ENCODE peak calls at places on chromosomes 7 and 10, in eight cellular contexts. Q is upper lobe of right lung; Z is adipocyte; A is BE2C; I is mesenchymal stem cell; K is testis; V is CD8-positive, alpha-beta T cell; M is naive thymus-derived CD4-positive, alpha-beta T cell. Y is an unnamed sample. For H3K36me3, the result is how much of the 10 kb centered on the place peaks cover.

GRCh38 chr7:17298840-17299476 is 506 bp downstream of the AHR start:
- DNase-seq in Q (peak), Z (peak), A (peak), I (peak), K (peak), V (peak), M (peak), Y (peak)

GRCh38 chr10:110226926-110227641 is 19.7 kb downstream of the MXI1 start:
- DNase-seq in Q (peak), Z (peak), A (peak), I (peak), K (peak), V (peak), M (peak), Y (peak)

GRCh38 chr10:45438457-45439090 is 64.6 kb downstream of the ALOX5 start:
- DNase-seq in Q (peak), Z (no peak), A (no peak), I (no peak), K (no peak), V (no peak), M (peak), Y (no peak)

GRCh38 chr10:118721005-118721876 is 33.5 kb downstream of the CACUL1 start:
- DNase-seq in Q (no peak), Z (peak), A (peak), I (peak), K (peak), V (peak), M (peak), Y (no peak)

GRCh38 chr7:73737491-73738219 is 947 bp downstream of the ABHD11 start:
- DNase-seq in Q (no peak), Z (no peak), A (no peak), I (no peak), K (no peak), V (no peak), M (no peak), Y (no peak)

GRCh38 chr7:133590795-133591194 is 337.9 kb downstream of the EXOC4 start:
- DNase-seq in Q (no peak), Z (no peak), A (no peak), I (no peak), K (no peak), V (no peak), M (no peak), Y (no peak)

GRCh38 chr10:26508016-26508415 is 69.9 kb downstream of the APBB1IP start:
- DNase-seq in Q (no peak), Z (no peak), A (no peak), I (no peak), K (no peak), V (no peak), M (no peak), Y (no peak)

GRCh38 chr7:12884856-12885440 is 197.5 kb downstream of the ARL4A start:
- DNase-seq in Q (no peak), Z (peak), A (no peak), I (peak), K (no peak), V (no peak), M (no peak), Y (no peak)

GRCh38 chr10:86684305-86684704 is 16.0 kb downstream of the LDB3 start:
- DNase-seq in Q (no peak), Z (peak), A (peak), I (peak), K (peak), V (no peak), M (no peak), Y (no peak)

GRCh38 chr7:116552616-116553015 is 27.8 kb downstream of the CAV1 start:
- DNase-seq in Q (no peak), Z (no peak), A (no peak), I (peak), K (no peak), V (no peak), M (no peak), Y (no peak)
- H3K36me3 ChIP-seq in Q (under half), Z (half or more), A (under half), I (under half), K (under half), V (under half), M (under half), Y (under half)

GRCh38 chr10:33314788-33315561 is 19.5 kb downstream of the NRP1 start:
- DNase-seq in Q (no peak), Z (no peak), A (no peak), I (peak), K (no peak), V (no peak), M (no peak), Y (no peak)

GRCh38 chr10:33309410-33309809 is 25.1 kb downstream of the NRP1 start:
- DNase-seq in Q (no peak), Z (no peak), A (no peak), I (no peak), K (no peak), V (no peak), M (no peak), Y (no peak)

GRCh38 chr10:33310853-33311252 is 23.6 kb downstream of the NRP1 start:
- DNase-seq in Q (no peak), Z (no peak), A (no peak), I (no peak), K (no peak), V (no peak), M (no peak), Y (no peak)

GRCh38 chr10:33307835-33308234 is 26.6 kb downstream of the NRP1 start:
- DNase-seq in Q (no peak), Z (no peak), A (no peak), I (no peak), K (no peak), V (no peak), M (no peak), Y (no peak)

DNA sequence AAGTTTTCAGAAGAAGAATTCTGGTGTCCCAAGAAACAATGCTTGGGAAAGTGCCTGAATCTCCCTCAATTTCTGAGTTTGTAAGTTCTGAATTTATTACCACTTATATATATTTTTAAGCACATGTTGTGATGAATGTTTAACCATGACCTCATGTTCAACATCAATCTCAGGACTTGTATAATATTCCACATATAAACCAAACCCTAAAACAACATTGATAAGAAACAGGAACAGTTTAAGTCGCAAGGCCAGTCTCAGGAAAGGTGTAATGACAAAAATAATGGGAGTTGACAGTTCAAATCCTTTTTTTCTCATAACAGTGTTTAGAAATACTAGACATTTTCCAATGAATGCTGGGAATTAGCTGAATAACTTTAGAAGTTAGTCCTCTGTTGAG is 22.8 kb downstream of the NRP1 start:
- DNase-seq in Q (no peak), Z (no peak), A (no peak), I (no peak), K (no peak), V (no peak), M (no peak), Y (no peak)
- H3K36me3 ChIP-seq in Q (under half), Z (under half), A (under half), I (under half), K (under half), V (under half), M (under half), Y (under half)

GRCh38 chr10:100245484-100246220 is 16.3 kb upstream of the CHUK start:
- DNase-seq in Q (no peak), Z (peak), A (no peak), I (no peak), K (no peak), V (no peak), M (no peak), Y (no peak)
- H3K36me3 ChIP-seq in Q (half or more), Z (half or more), A (under half), I (under half), K (under half), V (half or more), M (under half), Y (under half)

DNA sequence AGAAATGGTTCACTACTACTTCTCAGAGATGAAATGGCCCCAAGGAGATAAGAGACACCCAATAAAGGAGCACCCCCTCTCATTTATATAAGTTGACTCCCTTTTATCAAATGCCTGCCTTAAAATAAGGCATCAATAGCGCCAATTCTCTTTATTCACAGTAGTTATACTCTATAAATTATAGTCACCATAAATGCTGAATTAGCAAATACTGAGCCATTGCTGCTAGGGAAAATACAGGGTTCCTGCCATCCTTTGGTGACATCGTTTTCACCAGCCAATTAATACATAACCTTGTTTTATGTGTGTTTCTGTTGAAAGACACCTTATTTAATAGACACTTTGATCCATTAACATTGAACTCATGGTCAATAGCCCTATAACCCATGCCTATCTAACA is 28.6 kb downstream of the DCLRE1C start:
- DNase-seq in Q (no peak), Z (no peak), A (no peak), I (no peak), K (no peak), V (no peak), M (no peak), Y (no peak)
- H3K36me3 ChIP-seq in Q (half or more), Z (half or more), A (under half), I (half or more), K (under half), V (under half), M (under half), Y (under half)

GRCh38 chr10:122086416-122087240 is 97.7 kb downstream of the TACC2 start:
- DNase-seq in Q (no peak), Z (no peak), A (no peak), I (no peak), K (no peak), V (no peak), M (no peak), Y (no peak)
- H3K36me3 ChIP-seq in Q (under half), Z (under half), A (under half), I (under half), K (under half), V (under half), M (under half), Y (under half)

GRCh38 chr10:70880077-70880534 is 8.3 kb downstream of the PCBD1 start:
- DNase-seq in Q (peak), Z (peak), A (peak), I (peak), K (peak), V (peak), M (peak), Y (peak)
- H3K36me3 ChIP-seq in Q (half or more), Z (under half), A (under half), I (under half), K (under half), V (under half), M (under half), Y (under half)

DNA sequence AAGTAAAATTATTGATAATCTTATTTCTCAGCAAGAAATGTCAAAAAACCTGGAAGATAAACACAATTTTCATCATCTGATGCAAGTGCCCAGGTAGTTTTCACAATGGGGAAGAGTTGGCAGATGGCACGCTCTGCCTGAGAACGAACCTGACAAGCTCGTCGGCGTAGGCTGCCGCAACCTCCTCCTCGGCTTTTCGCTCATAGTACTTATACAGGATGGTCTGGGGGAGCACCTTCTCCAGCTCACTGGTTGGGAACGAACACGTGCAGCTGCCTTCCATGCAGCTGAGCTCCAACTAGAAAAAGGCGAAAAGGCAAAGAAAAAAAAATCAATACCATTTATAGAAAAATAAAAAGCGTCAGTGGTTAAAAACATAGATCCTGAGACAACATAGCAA is 68.9 kb downstream of the RNF216 start:
- DNase-seq in Q (no peak), Z (no peak), A (no peak), I (no peak), K (no peak), V (no peak), M (no peak), Y (no peak)
- H3K36me3 ChIP-seq in Q (half or more), Z (half or more), A (half or more), I (half or more), K (under half), V (under half), M (under half), Y (under half)

DNA sequence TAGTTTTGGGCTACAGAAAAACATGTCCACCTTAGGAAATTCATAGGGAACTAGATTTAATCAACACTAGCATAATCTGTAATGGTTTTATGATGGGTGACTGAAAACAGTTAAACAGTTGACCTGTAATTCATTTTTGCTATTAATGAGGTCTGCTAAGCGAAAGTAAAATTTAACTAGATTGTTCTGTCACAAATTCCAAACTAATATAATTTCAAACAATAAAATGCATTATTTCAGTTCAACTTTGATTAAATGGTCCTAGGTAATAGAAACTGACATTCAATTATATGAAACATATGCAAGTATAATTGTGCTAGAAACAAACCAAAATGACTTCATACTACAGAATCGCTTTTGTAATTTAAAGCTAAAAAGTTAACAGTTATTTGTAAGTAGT is 6.9 kb downstream of the NOC3L start:
- DNase-seq in Q (no peak), Z (no peak), A (no peak), I (no peak), K (no peak), V (no peak), M (no peak), Y (no peak)
- H3K36me3 ChIP-seq in Q (half or more), Z (half or more), A (half or more), I (under half), K (under half), V (under half), M (under half), Y (under half)